ENCODE peak calls at places on chromosomes 1 and 21, in ten cellular contexts. C is SK-N-SH, T is astrocyte, F is OCI-LY7, M is DND-41, B is GM23338, L is IMR-90, U is H1, S is neural progenitor cell, X is fibroblast of lung. A is an unnamed sample.

GRCh38 chr1:245096330-245097066 is 58.3 kb upstream of the KIF26B start:
- DNase-seq in C (peak; percentile 43), T (no peak), F (no peak), M (no peak), B (no peak), L (no peak), U (no peak), S (no peak), X (no peak), A (no peak)

GRCh38 chr1:44594871-44595735 is 79.2 kb downstream of the TMEM53 start:
- DNase-seq in C (peak; percentile 92), T (no peak), F (peak; percentile 67), M (peak; percentile 69), B (peak; percentile 95), L (peak; percentile 31), U (peak; percentile 98), S (peak; percentile 91), X (peak; percentile 35), A (no peak)

GRCh38 chr1:225613006-225613405 is 39.9 kb downstream of the ENAH start:
- DNase-seq in C (no peak), T (no peak), F (no peak), M (no peak), B (no peak), L (no peak), U (no peak), S (no peak), X (no peak), A (no peak)

GRCh38 chr1:54579337-54579781 is 31.3 kb downstream of the ACOT11 start:
- DNase-seq in C (no peak), T (no peak), F (no peak), M (no peak), B (peak; percentile 51), L (no peak), U (no peak), S (no peak), X (no peak), A (no peak)

GRCh38 chr21:30072496-30072895 is 94.1 kb downstream of the CLDN17 start:
- DNase-seq in C (no peak), T (no peak), F (no peak), M (no peak), B (peak; percentile 85), L (no peak), U (no peak), S (peak; percentile 64), X (no peak), A (peak; percentile 7)

GRCh38 chr1:225451840-225452515 is 24.1 kb upstream of the LBR start:
- DNase-seq in C (no peak), T (no peak), F (no peak), M (no peak), B (peak; percentile 50), L (no peak), U (no peak), S (peak; percentile 27), X (no peak), A (no peak)

GRCh38 chr1:91732291-91732953 is 153.5 kb downstream of the TGFBR3 start:
- DNase-seq in C (no peak), T (peak; percentile 88), F (no peak), M (no peak), B (peak; percentile 14), L (peak; percentile 91), U (no peak), S (no peak), X (peak; percentile 85), A (no peak)

GRCh38 chr1:12206792-12207424 is 22.9 kb upstream of the VPS13D start:
- DNase-seq in C (no peak), T (no peak), F (no peak), M (no peak), B (no peak), L (no peak), U (no peak), S (no peak), X (no peak), A (no peak)

GRCh38 chr1:157110003-157110402 is 10.4 kb upstream of the ETV3L start:
- DNase-seq in C (no peak), T (no peak), F (no peak), M (no peak), B (no peak), L (no peak), U (no peak), S (no peak), X (no peak), A (no peak)

GRCh38 chr1:197869502-197869890 is 32.9 kb upstream of the C1orf53 start:
- DNase-seq in C (no peak), T (no peak), F (no peak), M (no peak), B (no peak), L (no peak), U (no peak), S (no peak), X (no peak), A (no peak)

GRCh38 chr1:160436975-160437374 is 36.6 kb downstream of the VANGL2 start:
- DNase-seq in C (no peak), T (peak; percentile 10), F (no peak), M (no peak), B (no peak), L (no peak), U (no peak), S (no peak), X (no peak), A (no peak)

GRCh38 chr1:168121314-168122029 is 15.3 kb downstream of the GPR161 start:
- DNase-seq in C (no peak), T (peak; percentile 83), F (no peak), M (no peak), B (no peak), L (peak; percentile 88), U (no peak), S (no peak), X (peak; percentile 90), A (no peak)

GRCh38 chr21:44702973-44703730 is 6.2 kb downstream of the KRTAP10-12 start:
- DNase-seq in C (peak; percentile 18), T (no peak), F (no peak), M (no peak), B (no peak), L (peak; percentile 6), U (no peak), S (no peak), X (no peak), A (no peak)

GRCh38 chr1:193562121-193562520 is 375.7 kb upstream of the B3GALT2 start:
- DNase-seq in C (no peak), T (no peak), F (no peak), M (no peak), B (peak; percentile 87), L (no peak), U (no peak), S (peak; percentile 26), X (no peak), A (no peak)

GRCh38 chr1:152411846-152412245 is 2.2 kb downstream of the CRNN start:
- DNase-seq in C (no peak), T (no peak), F (no peak), M (no peak), B (no peak), L (no peak), U (no peak), S (no peak), X (no peak), A (no peak)

GRCh38 chr21:28587748-28588147 is 404.9 kb downstream of the LTN1 start:
- DNase-seq in C (no peak), T (no peak), F (no peak), M (no peak), B (no peak), L (peak; percentile 24), U (no peak), S (no peak), X (peak; percentile 30), A (no peak)

GRCh38 chr1:233843523-233844204 is 60.8 kb upstream of the SLC35F3 start:
- DNase-seq in C (no peak), T (peak; percentile 69), F (no peak), M (no peak), B (no peak), L (no peak), U (no peak), S (no peak), X (no peak), A (no peak)

GRCh38 chr21:42755031-42755665 is 101.7 kb downstream of the PDE9A start:
- DNase-seq in C (no peak), T (no peak), F (no peak), M (no peak), B (no peak), L (no peak), U (no peak), S (no peak), X (no peak), A (no peak)
- H3K4me2 ChIP-seq in C (no peak overlapping the region), T (no peak overlapping the region), F (no peak overlapping the region), M (no peak overlapping the region), B (no peak overlapping the region), L (no peak overlapping the region), U (no peak overlapping the region), S (no peak overlapping the region), X (no peak overlapping the region), A (no peak overlapping the region)

GRCh38 chr21:36727886-36728285 is 29.0 kb downstream of the SIM2 start:
- DNase-seq in C (no peak), T (no peak), F (no peak), M (no peak), B (peak; percentile 75), L (no peak), U (no peak), S (peak; percentile 45), X (no peak), A (no peak)
- TF ChIP-seq CTCF in C (no peak), T (no peak), F (no peak), M (no peak), B (peak; percentile 74), L (no peak), U (peak; percentile 75), S (peak; percentile 44), X (no peak), A (no peak)

GRCh38 chr1:113811888-113812660 is at the start of gene RSBN1:
- DNase-seq in C (peak; percentile 92), T (peak; percentile 99), F (peak; percentile 99), M (peak; percentile 99), B (peak; percentile 100), L (peak; percentile 99), U (peak; percentile 94), S (peak; percentile 99), X (peak; percentile 99), A (peak; percentile 81)
- H3K4me2 ChIP-seq in C (peak within 1 kb of the TSS; percentile 75), T (peak within 1 kb of the TSS; percentile 91), F (peak within 1 kb of the TSS; percentile 78), M (peak within 1 kb of the TSS; percentile 79), B (peak within 1 kb of the TSS; percentile 83), L (peak within 1 kb of the TSS; percentile 92), U (peak within 1 kb of the TSS; percentile 73), S (peak within 1 kb of the TSS; percentile 91), X (peak within 1 kb of the TSS; percentile 90), A (peak within 1 kb of the TSS; percentile 88)

GRCh38 chr1:207993477-207994445 is 82.8 kb upstream of the CD34 start:
- DNase-seq in C (peak; percentile 42), T (no peak), F (peak; percentile 2), M (peak; percentile 10), B (peak; percentile 76), L (no peak), U (peak; percentile 70), S (peak; percentile 55), X (peak; percentile 10), A (no peak)

GRCh38 chr1:207995576-207995975 is 84.7 kb upstream of the CD34 start:
- DNase-seq in C (no peak), T (no peak), F (no peak), M (no peak), B (no peak), L (no peak), U (no peak), S (no peak), X (no peak), A (no peak)

GRCh38 chr1:207990455-207990854 is 79.5 kb upstream of the CD34 start:
- DNase-seq in C (no peak), T (no peak), F (no peak), M (no peak), B (no peak), L (no peak), U (no peak), S (no peak), X (no peak), A (no peak)

GRCh38 chr1:207988326-207989005 is 77.5 kb upstream of the CD34 start:
- DNase-seq in C (no peak), T (no peak), F (no peak), M (no peak), B (no peak), L (no peak), U (no peak), S (no peak), X (no peak), A (no peak)

GRCh38 chr1:207991331-207991914 is 80.5 kb upstream of the CD34 start:
- DNase-seq in C (no peak), T (no peak), F (no peak), M (no peak), B (no peak), L (no peak), U (peak; percentile 30), S (no peak), X (no peak), A (no peak)
- TF ChIP-seq CTCF in C (no peak), T (no peak), F (no peak), M (no peak), B (no peak), L (no peak), U (no peak), S (no peak), X (no peak), A (no peak)